ENCODE peak calls at places on chromosomes 5 and 9, in four cellular contexts. One of them, this sample, is unnamed.

GRCh38 chr9:108511200-108511756 is 344.5 kb downstream of the ACTL7B start:
- DNase-seq in amniotic stem cell: no peak
- DNase-seq in Daoy: no peak
- DNase-seq in NCI-H446: no peak
- DNase-seq in this sample: no peak

GRCh38 chr5:127813633-127814171 is 110.5 kb downstream of the CCDC192 start:
- DNase-seq in NCI-H446: no peak
- DNase-seq in amniotic stem cell: peak; percentile 21
- DNase-seq in Daoy: peak; percentile 28
- DNase-seq in this sample: no peak

GRCh38 chr9:16884373-16884772 is 13.9 kb upstream of the BNC2 start:
- DNase-seq in NCI-H446: no peak
- DNase-seq in Daoy: no peak
- DNase-seq in amniotic stem cell: no peak
- DNase-seq in this sample: no peak

GRCh38 chr9:131817627-131818026 is 77.8 kb upstream of the RAPGEF1 start:
- DNase-seq in NCI-H446: no peak
- DNase-seq in Daoy: no peak
- DNase-seq in amniotic stem cell: no peak
- DNase-seq in this sample: no peak

GRCh38 chr9:32709871-32710270 is 73.5 kb upstream of the TMEM215 start:
- DNase-seq in amniotic stem cell: no peak
- DNase-seq in Daoy: no peak
- DNase-seq in NCI-H446: no peak
- DNase-seq in this sample: no peak

GRCh38 chr5:115387816-115388215 is 91.4 kb upstream of the CCDC112 start:
- DNase-seq in NCI-H446: no peak
- DNase-seq in amniotic stem cell: no peak
- DNase-seq in Daoy: no peak
- DNase-seq in this sample: no peak

GRCh38 chr9:105278751-105279150 is 34.3 kb downstream of the SLC44A1 start:
- DNase-seq in amniotic stem cell: no peak
- DNase-seq in NCI-H446: peak; percentile 6
- DNase-seq in Daoy: no peak
- DNase-seq in this sample: no peak

GRCh38 chr9:134641173-134641985 is at the start of gene COL5A1:
- DNase-seq in NCI-H446: no peak
- DNase-seq in Daoy: peak; percentile 99
- DNase-seq in amniotic stem cell: peak; percentile 75
- DNase-seq in this sample: no peak

GRCh38 chr9:14322211-14323082 is 8.5 kb upstream of the NFIB start:
- DNase-seq in Daoy: peak; percentile 98
- DNase-seq in NCI-H446: peak; percentile 100
- DNase-seq in amniotic stem cell: peak; percentile 79
- DNase-seq in this sample: no peak

GRCh38 chr5:76930083-76930482 is 22.8 kb upstream of the CRHBP start:
- DNase-seq in amniotic stem cell: no peak
- DNase-seq in Daoy: no peak
- DNase-seq in NCI-H446: no peak
- DNase-seq in this sample: no peak

GRCh38 chr9:34380511-34381315 is 4.0 kb upstream of the MYORG start:
- DNase-seq in amniotic stem cell: peak; percentile 23
- DNase-seq in Daoy: peak; percentile 81
- DNase-seq in NCI-H446: no peak
- DNase-seq in this sample: peak; percentile 73

GRCh38 chr5:176466245-176466871 is 18.2 kb downstream of the FAF2 start:
- DNase-seq in amniotic stem cell: no peak
- DNase-seq in Daoy: no peak
- DNase-seq in NCI-H446: no peak
- DNase-seq in this sample: no peak

GRCh38 chr5:154220625-154221024 is 30.1 kb downstream of the GALNT10 start:
- DNase-seq in amniotic stem cell: peak; percentile 19
- DNase-seq in NCI-H446: no peak
- DNase-seq in Daoy: peak; percentile 59
- DNase-seq in this sample: no peak

GRCh38 chr9:74762950-74763349 is 124.8 kb downstream of the TRPM6 start:
- DNase-seq in amniotic stem cell: no peak
- DNase-seq in NCI-H446: no peak
- DNase-seq in Daoy: no peak
- DNase-seq in this sample: no peak

GRCh38 chr5:113505181-113505580 is 8.3 kb upstream of the YTHDC2 start:
- DNase-seq in NCI-H446: no peak
- DNase-seq in amniotic stem cell: no peak
- DNase-seq in Daoy: peak; percentile 14
- DNase-seq in this sample: no peak

GRCh38 chr5:125277494-125278154 is 531.2 kb upstream of the ZNF608 start:
- DNase-seq in Daoy: peak; percentile 89
- DNase-seq in amniotic stem cell: peak; percentile 58
- DNase-seq in NCI-H446: no peak
- DNase-seq in this sample: no peak

GRCh38 chr9:112360047-112360804 is 19.7 kb upstream of the HSDL2 start:
- DNase-seq in NCI-H446: no peak
- DNase-seq in amniotic stem cell: peak; percentile 7
- DNase-seq in Daoy: peak; percentile 41
- DNase-seq in this sample: no peak

GRCh38 chr5:67196537-67197059 is at the start of gene CD180:
- DNase-seq in amniotic stem cell: no peak
- DNase-seq in Daoy: no peak
- DNase-seq in NCI-H446: peak; percentile 81
- DNase-seq in this sample: no peak

GRCh38 chr5:107592515-107592914 is 78.2 kb downstream of the EFNA5 start:
- DNase-seq in NCI-H446: no peak
- DNase-seq in Daoy: no peak
- DNase-seq in amniotic stem cell: no peak
- DNase-seq in this sample: no peak

GRCh38 chr9:12771891-12772290 is 2.9 kb upstream of the LURAP1L start:
- DNase-seq in NCI-H446: no peak
- DNase-seq in amniotic stem cell: no peak
- DNase-seq in Daoy: peak; percentile 53
- DNase-seq in this sample: no peak

GRCh38 chr5:65100846-65101678 is 332.3 kb downstream of the CWC27 start:
- DNase-seq in Daoy: peak; percentile 86
- DNase-seq in NCI-H446: peak; percentile 44
- DNase-seq in amniotic stem cell: no peak
- DNase-seq in this sample: peak; percentile 1

GRCh38 chr9:129773262-129774048 is 20.6 kb upstream of the PTGES start:
- DNase-seq in Daoy: peak; percentile 55
- DNase-seq in amniotic stem cell: no peak
- DNase-seq in NCI-H446: no peak
- DNase-seq in this sample: no peak

GRCh38 chr5:2861605-2862004 is 110.1 kb upstream of the IRX2 start:
- DNase-seq in amniotic stem cell: no peak
- DNase-seq in NCI-H446: no peak
- DNase-seq in Daoy: peak; percentile 83
- DNase-seq in this sample: no peak

GRCh38 chr5:71882826-71883744 is 164.0 kb downstream of the CARTPT start:
- DNase-seq in NCI-H446: no peak
- DNase-seq in amniotic stem cell: no peak
- DNase-seq in Daoy: peak; percentile 74
- DNase-seq in this sample: no peak

GRCh38 chr5:124262443-124262842 is 484.0 kb downstream of the ZNF608 start:
- DNase-seq in amniotic stem cell: no peak
- DNase-seq in NCI-H446: peak; percentile 33
- DNase-seq in Daoy: no peak
- DNase-seq in this sample: no peak

GRCh38 chr5:82023530-82024095 is 51.8 kb downstream of the ATG10 start:
- DNase-seq in Daoy: no peak
- DNase-seq in NCI-H446: no peak
- DNase-seq in amniotic stem cell: no peak
- DNase-seq in this sample: no peak

GRCh38 chr5:177300236-177300880 is 3.2 kb downstream of the RAB24 start:
- DNase-seq in Daoy: peak; percentile 88
- DNase-seq in NCI-H446: no peak
- DNase-seq in amniotic stem cell: no peak
- DNase-seq in this sample: no peak

GRCh38 chr5:41817625-41818301 is 52.5 kb downstream of the OXCT1 start:
- DNase-seq in Daoy: no peak
- DNase-seq in NCI-H446: no peak
- DNase-seq in amniotic stem cell: no peak
- DNase-seq in this sample: no peak

GRCh38 chr5:119200795-119201194 is 129.9 kb downstream of the DMXL1 start:
- DNase-seq in amniotic stem cell: no peak
- DNase-seq in Daoy: no peak
- DNase-seq in NCI-H446: no peak
- DNase-seq in this sample: no peak

GRCh38 chr5:143582869-143583268 is 179.4 kb upstream of the NR3C1 start:
- DNase-seq in NCI-H446: no peak
- DNase-seq in Daoy: no peak
- DNase-seq in amniotic stem cell: no peak
- DNase-seq in this sample: no peak

GRCh38 chr5:151164687-151165392 is 7.3 kb upstream of the ANXA6 start:
- DNase-seq in NCI-H446: peak; percentile 62
- DNase-seq in Daoy: peak; percentile 77
- DNase-seq in amniotic stem cell: no peak
- DNase-seq in this sample: peak; percentile 68

GRCh38 chr5:74621492-74621891 is 19.0 kb downstream of the ENC1 start:
- DNase-seq in amniotic stem cell: no peak
- DNase-seq in Daoy: no peak
- DNase-seq in NCI-H446: no peak
- DNase-seq in this sample: no peak

GRCh38 chr9:16385590-16386578 is 484.6 kb downstream of the BNC2 start:
- DNase-seq in Daoy: peak; percentile 27
- DNase-seq in NCI-H446: no peak
- DNase-seq in amniotic stem cell: no peak
- DNase-seq in this sample: no peak

GRCh38 chr5:73119492-73120157 is 750 bp upstream of the TMEM171 start:
- DNase-seq in amniotic stem cell: no peak
- DNase-seq in NCI-H446: no peak
- DNase-seq in Daoy: no peak
- DNase-seq in this sample: no peak

GRCh38 chr9:90905079-90905478 is 103.5 kb downstream of the SYK start:
- DNase-seq in amniotic stem cell: no peak
- DNase-seq in Daoy: no peak
- DNase-seq in NCI-H446: no peak
- DNase-seq in this sample: no peak

GRCh38 chr5:126769703-126770102 is 7.2 kb upstream of the LMNB1 start:
- DNase-seq in NCI-H446: no peak
- DNase-seq in Daoy: no peak
- DNase-seq in amniotic stem cell: no peak
- DNase-seq in this sample: no peak

This sample was measured in effector CD8-positive, alpha-beta T cell.